ENCODE peak calls at places on chromosomes 16 and 17, in four cellular contexts. K is A549, N is HepG2, Z is GM12878. U is an unnamed sample.
A peak's percentile ranks its signal among the peaks of the same experiment; 100 is the strongest.

GRCh38 chr16:2090819-2091721 is 43.3 kb downstream of the TSC2 start:
- DNase-seq in K (peak; percentile 66), N (no peak), Z (no peak), U (peak; percentile 75)

GRCh38 chr17:7204335-7204734 is 15.3 kb downstream of the DLG4 start:
- DNase-seq in K (no peak), N (no peak), Z (no peak), U (peak; percentile 74)

GRCh38 chr17:82668631-82669099 is 20.4 kb upstream of the WDR45B start:
- DNase-seq in K (peak; percentile 83), N (peak; percentile 78), Z (no peak), U (peak; percentile 84)

GRCh38 chr17:41521574-41522261 is 3.0 kb upstream of the KRT15 start:
- DNase-seq in K (peak; percentile 83), N (peak; percentile 81), Z (no peak), U (no peak)

GRCh38 chr16:19014456-19014855 is 30.7 kb downstream of the TMC7 start:
- DNase-seq in K (peak; percentile 73), N (peak; percentile 41), Z (no peak), U (no peak)

GRCh38 chr17:10649031-10649430 is 8.1 kb downstream of the MYH3 start:
- DNase-seq in K (no peak), N (no peak), Z (no peak), U (no peak)

GRCh38 chr16:18945233-18945632 is 19.0 kb upstream of the SMG1 start:
- DNase-seq in K (no peak), N (no peak), Z (no peak), U (no peak)

GRCh38 chr17:41777579-41778188 is 8.8 kb downstream of the JUP start:
- DNase-seq in K (peak; percentile 98), N (peak; percentile 77), Z (no peak), U (peak; percentile 74)

GRCh38 chr16:47285001-47285400 is 141.3 kb upstream of the NETO2 start:
- DNase-seq in K (no peak), N (no peak), Z (no peak), U (no peak)

GRCh38 chr16:70693231-70693671 is 7.4 kb upstream of the MTSS2 start:
- DNase-seq in K (no peak), N (no peak), Z (no peak), U (no peak)

GRCh38 chr17:17570207-17570797 is 21.2 kb downstream of the PEMT start:
- DNase-seq in K (peak; percentile 67), N (peak; percentile 55), Z (no peak), U (peak; percentile 84)

GRCh38 chr17:57051886-57052342 is 33.1 kb upstream of the AKAP1 start:
- DNase-seq in K (no peak), N (no peak), Z (no peak), U (no peak)

GRCh38 chr16:68739964-68740627 is 3.0 kb downstream of the CDH1 start:
- DNase-seq in K (peak; percentile 91), N (peak; percentile 90), Z (no peak), U (no peak)

DNA sequence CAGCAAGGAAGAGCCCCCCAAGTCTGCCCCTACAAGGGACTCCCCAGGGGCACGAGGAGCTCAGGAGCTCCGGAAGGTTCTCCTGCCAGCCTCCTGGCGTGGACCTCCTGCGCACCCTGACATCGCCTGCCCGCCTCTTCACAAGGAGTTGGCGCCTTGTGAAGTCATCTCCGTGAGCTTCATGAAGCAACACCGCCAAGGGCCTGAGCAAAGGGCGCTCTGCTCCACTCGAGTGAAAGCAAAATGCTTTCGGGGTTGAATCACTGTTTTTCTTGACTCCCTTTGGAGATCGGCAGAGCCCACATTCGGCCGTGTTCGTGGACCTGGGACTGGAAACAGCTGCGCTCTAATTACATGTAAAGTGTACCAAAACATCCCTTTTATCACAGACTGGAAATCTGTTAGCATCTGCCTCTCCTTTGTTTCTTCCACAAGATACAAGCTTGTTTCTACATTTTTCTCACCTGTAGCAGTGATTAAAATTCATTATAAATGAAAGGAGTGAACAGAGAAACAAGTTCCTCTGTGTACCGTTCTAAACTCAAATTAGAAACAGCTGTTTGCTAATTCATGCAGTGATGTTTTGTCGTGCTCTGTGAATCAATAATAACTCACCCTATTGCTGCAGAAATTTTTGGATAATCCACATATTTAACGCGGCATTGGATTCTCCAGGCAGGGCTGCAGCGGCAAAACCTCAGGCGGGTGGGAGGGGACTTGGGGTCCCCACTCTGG is 203.3 kb downstream of the ZNF423 start:
- DNase-seq in K (no peak), N (no peak), Z (no peak), U (no peak)
- TF ChIP-seq CHD2 in K (no peak), N (no peak), Z (no peak), U (no peak)

GRCh38 chr17:64054304-64054703 is 33.9 kb upstream of the ICAM2 start:
- DNase-seq in K (no peak), N (no peak), Z (no peak), U (no peak)
- TF ChIP-seq CHD2 in K (no peak), N (no peak), Z (no peak), U (no peak)

GRCh38 chr16:74874123-74874522 is 99.5 kb upstream of the FA2H start:
- DNase-seq in K (no peak), N (no peak), Z (no peak), U (no peak)

GRCh38 chr16:74877706-74878105 is 103.1 kb upstream of the FA2H start:
- DNase-seq in K (no peak), N (no peak), Z (no peak), U (no peak)

GRCh38 chr16:74871608-74872007 is 97.0 kb upstream of the FA2H start:
- DNase-seq in K (no peak), N (no peak), Z (no peak), U (no peak)

GRCh38 chr16:74872302-74872701 is 97.7 kb upstream of the FA2H start:
- DNase-seq in K (no peak), N (no peak), Z (no peak), U (no peak)

GRCh38 chr16:74874912-74875311 is 100.3 kb upstream of the FA2H start:
- DNase-seq in K (no peak), N (no peak), Z (no peak), U (no peak)
- TF ChIP-seq CHD2 in K (no peak), N (no peak), Z (no peak), U (no peak)

DNA sequence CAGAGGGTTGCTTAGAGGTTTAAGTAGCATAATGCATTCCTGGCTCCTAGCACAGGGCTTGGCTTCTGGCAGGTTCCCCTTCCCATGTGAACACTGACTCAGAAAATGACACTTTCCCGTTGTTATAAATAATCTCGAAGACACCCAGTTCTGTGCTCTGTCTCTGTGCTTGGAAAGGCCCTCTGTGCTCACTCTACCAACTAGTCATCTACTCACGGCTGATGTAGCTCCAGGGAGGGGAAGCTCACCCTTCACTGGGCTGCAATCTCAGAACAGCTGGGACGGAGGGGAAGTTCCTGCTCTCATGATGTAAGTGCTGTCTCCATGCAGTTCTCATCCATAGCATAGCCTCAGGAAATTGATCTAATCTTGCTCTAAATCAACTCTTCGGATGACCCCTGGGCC is 230.5 kb upstream of the ASIC2 start:
- DNase-seq in K (no peak), N (no peak), Z (no peak), U (no peak)
- TF ChIP-seq CHD2 in K (no peak), N (no peak), Z (no peak), U (no peak)

GRCh38 chr17:62819511-62820221 is 11.6 kb upstream of the MARCHF10 start:
- DNase-seq in K (peak; percentile 96), N (peak; percentile 78), Z (no peak), U (peak; percentile 56)

GRCh38 chr17:62822080-62822904 is 14.2 kb upstream of the MARCHF10 start:
- DNase-seq in K (no peak), N (peak; percentile 16), Z (no peak), U (no peak)

GRCh38 chr17:62818491-62818890 is 10.4 kb upstream of the MARCHF10 start:
- DNase-seq in K (no peak), N (no peak), Z (no peak), U (no peak)

GRCh38 chr17:62823111-62823895 is 15.2 kb upstream of the MARCHF10 start:
- DNase-seq in K (peak; percentile 60), N (no peak), Z (no peak), U (no peak)

GRCh38 chr17:62821213-62822079 is 13.3 kb upstream of the MARCHF10 start:
- DNase-seq in K (no peak), N (no peak), Z (no peak), U (no peak)
- TF ChIP-seq CHD2 in K (no peak), N (no peak), Z (no peak), U (no peak)

DNA sequence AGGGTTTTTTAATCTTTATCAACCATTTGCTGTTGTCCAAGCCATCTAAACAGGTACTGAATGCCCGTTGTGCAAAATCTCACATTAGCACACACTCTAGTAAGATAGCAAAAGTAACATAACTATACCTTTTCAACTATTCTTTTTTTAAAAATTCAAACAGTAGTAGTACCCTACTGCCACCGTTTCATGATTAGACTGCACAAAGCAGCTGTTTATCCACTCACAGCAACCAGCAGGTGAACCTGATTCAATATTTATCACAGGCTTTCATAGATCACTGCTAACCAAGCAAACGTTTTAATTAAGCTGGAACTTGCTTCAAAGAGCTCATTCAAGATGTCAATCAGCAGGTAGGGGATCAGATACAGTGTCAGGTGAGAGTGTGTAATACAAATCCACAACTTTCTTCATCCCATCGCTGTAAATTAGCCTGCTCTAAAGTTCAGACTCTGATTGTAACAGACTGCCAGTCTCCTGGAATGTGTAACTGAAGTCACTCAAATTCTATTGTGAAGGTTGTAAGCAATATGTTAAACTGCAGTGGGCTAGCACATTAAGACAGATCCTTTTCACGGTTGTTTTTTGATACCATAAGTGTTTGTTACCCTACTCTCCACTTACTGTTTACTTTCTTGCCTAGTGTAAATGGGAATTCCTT is 47.3 kb downstream of the BRIP1 start:
- DNase-seq in K (no peak), N (no peak), Z (no peak), U (no peak)
- TF ChIP-seq CHD2 in K (no peak), N (no peak), Z (no peak), U (no peak)